ENCODE peak calls at places on chromosome 16, in nine cellular contexts. One of them, this sample, is unnamed.

GRCh38 chr16:28179354-28179753 is 32.4 kb downstream of the XPO6 start:
- DNase-seq in cardiac fibroblast: no peak
- DNase-seq in activated T-cell treated with anti-CD3 and anti-CD28 coated beads for 24 hours: no peak
- DNase-seq in anterior cingulate cortex: no peak
- DNase-seq in stimulated activated CD8-positive, alpha-beta memory T cell treated with anti-CD3 and anti-CD28 coated beads, Interleukin-4, amount 100 ng/mL, for 24 hours: no peak
- DNase-seq in lower leg skin: no peak
- DNase-seq in ACHN: peak; percentile 22
- DNase-seq in activated CD8-positive, alpha-beta memory T cell treated with anti-CD3 and anti-CD28 coated beads for 24 hours: no peak
- DNase-seq in heart left ventricle: no peak
- DNase-seq in this sample: no peak

GRCh38 chr16:30997887-30998711 is 12.3 kb downstream of the STX1B start:
- DNase-seq in anterior cingulate cortex: no peak
- DNase-seq in activated T-cell treated with anti-CD3 and anti-CD28 coated beads for 24 hours: no peak
- DNase-seq in stimulated activated CD8-positive, alpha-beta memory T cell treated with anti-CD3 and anti-CD28 coated beads, Interleukin-4, amount 100 ng/mL, for 24 hours: no peak
- DNase-seq in cardiac fibroblast: peak; percentile 84
- DNase-seq in heart left ventricle: no peak
- DNase-seq in ACHN: peak; percentile 93
- DNase-seq in activated CD8-positive, alpha-beta memory T cell treated with anti-CD3 and anti-CD28 coated beads for 24 hours: no peak
- DNase-seq in lower leg skin: no peak
- DNase-seq in this sample: no peak

GRCh38 chr16:78177927-78178326 is 78.5 kb downstream of the WWOX start:
- DNase-seq in anterior cingulate cortex: no peak
- DNase-seq in heart left ventricle: no peak
- DNase-seq in ACHN: no peak
- DNase-seq in lower leg skin: no peak
- DNase-seq in activated CD8-positive, alpha-beta memory T cell treated with anti-CD3 and anti-CD28 coated beads for 24 hours: no peak
- DNase-seq in activated T-cell treated with anti-CD3 and anti-CD28 coated beads for 24 hours: no peak
- DNase-seq in cardiac fibroblast: no peak
- DNase-seq in stimulated activated CD8-positive, alpha-beta memory T cell treated with anti-CD3 and anti-CD28 coated beads, Interleukin-4, amount 100 ng/mL, for 24 hours: no peak
- DNase-seq in this sample: no peak

GRCh38 chr16:27240948-27241531 is 27.5 kb downstream of the NSMCE1 start:
- DNase-seq in cardiac fibroblast: peak; percentile 89
- DNase-seq in lower leg skin: peak; percentile 84
- DNase-seq in stimulated activated CD8-positive, alpha-beta memory T cell treated with anti-CD3 and anti-CD28 coated beads, Interleukin-4, amount 100 ng/mL, for 24 hours: no peak
- DNase-seq in heart left ventricle: no peak
- DNase-seq in anterior cingulate cortex: no peak
- DNase-seq in activated T-cell treated with anti-CD3 and anti-CD28 coated beads for 24 hours: no peak
- DNase-seq in activated CD8-positive, alpha-beta memory T cell treated with anti-CD3 and anti-CD28 coated beads for 24 hours: peak; percentile 51
- DNase-seq in ACHN: peak; percentile 48
- DNase-seq in this sample: no peak

GRCh38 chr16:3056336-3057180 is 8.9 kb upstream of the IL32 start:
- DNase-seq in lower leg skin: no peak
- DNase-seq in stimulated activated CD8-positive, alpha-beta memory T cell treated with anti-CD3 and anti-CD28 coated beads, Interleukin-4, amount 100 ng/mL, for 24 hours: no peak
- DNase-seq in activated CD8-positive, alpha-beta memory T cell treated with anti-CD3 and anti-CD28 coated beads for 24 hours: no peak
- DNase-seq in ACHN: no peak
- DNase-seq in cardiac fibroblast: no peak
- DNase-seq in anterior cingulate cortex: no peak
- DNase-seq in heart left ventricle: no peak
- DNase-seq in activated T-cell treated with anti-CD3 and anti-CD28 coated beads for 24 hours: no peak
- DNase-seq in this sample: no peak

GRCh38 chr16:46607529-46607928 is 13.7 kb downstream of the SHCBP1 start:
- DNase-seq in lower leg skin: no peak
- DNase-seq in stimulated activated CD8-positive, alpha-beta memory T cell treated with anti-CD3 and anti-CD28 coated beads, Interleukin-4, amount 100 ng/mL, for 24 hours: no peak
- DNase-seq in cardiac fibroblast: peak; percentile 81
- DNase-seq in anterior cingulate cortex: no peak
- DNase-seq in ACHN: peak; percentile 76
- DNase-seq in activated T-cell treated with anti-CD3 and anti-CD28 coated beads for 24 hours: no peak
- DNase-seq in heart left ventricle: no peak
- DNase-seq in activated CD8-positive, alpha-beta memory T cell treated with anti-CD3 and anti-CD28 coated beads for 24 hours: no peak
- DNase-seq in this sample: no peak

GRCh38 chr16:81987706-81988105 is 23.6 kb downstream of the SDR42E1 start:
- DNase-seq in ACHN: no peak
- DNase-seq in heart left ventricle: no peak
- DNase-seq in activated CD8-positive, alpha-beta memory T cell treated with anti-CD3 and anti-CD28 coated beads for 24 hours: no peak
- DNase-seq in anterior cingulate cortex: no peak
- DNase-seq in cardiac fibroblast: no peak
- DNase-seq in lower leg skin: no peak
- DNase-seq in stimulated activated CD8-positive, alpha-beta memory T cell treated with anti-CD3 and anti-CD28 coated beads, Interleukin-4, amount 100 ng/mL, for 24 hours: no peak
- DNase-seq in activated T-cell treated with anti-CD3 and anti-CD28 coated beads for 24 hours: no peak
- DNase-seq in this sample: no peak

GRCh38 chr16:4957720-4958509 is at the start of gene SEC14L5:
- DNase-seq in cardiac fibroblast: peak; percentile 98
- DNase-seq in heart left ventricle: peak; percentile 94
- DNase-seq in activated CD8-positive, alpha-beta memory T cell treated with anti-CD3 and anti-CD28 coated beads for 24 hours: peak; percentile 94
- DNase-seq in lower leg skin: peak; percentile 99
- DNase-seq in stimulated activated CD8-positive, alpha-beta memory T cell treated with anti-CD3 and anti-CD28 coated beads, Interleukin-4, amount 100 ng/mL, for 24 hours: peak; percentile 76
- DNase-seq in ACHN: peak; percentile 99
- DNase-seq in activated T-cell treated with anti-CD3 and anti-CD28 coated beads for 24 hours: peak; percentile 84
- DNase-seq in anterior cingulate cortex: peak; percentile 93
- DNase-seq in this sample: peak; percentile 78

GRCh38 chr16:3652373-3653037 is 2.0 kb upstream of the DNASE1 start:
- DNase-seq in activated CD8-positive, alpha-beta memory T cell treated with anti-CD3 and anti-CD28 coated beads for 24 hours: no peak
- DNase-seq in activated T-cell treated with anti-CD3 and anti-CD28 coated beads for 24 hours: no peak
- DNase-seq in ACHN: no peak
- DNase-seq in heart left ventricle: peak; percentile 13
- DNase-seq in stimulated activated CD8-positive, alpha-beta memory T cell treated with anti-CD3 and anti-CD28 coated beads, Interleukin-4, amount 100 ng/mL, for 24 hours: no peak
- DNase-seq in anterior cingulate cortex: no peak
- DNase-seq in cardiac fibroblast: no peak
- DNase-seq in lower leg skin: peak; percentile 75
- DNase-seq in this sample: no peak

GRCh38 chr16:48636521-48636920 is 26.5 kb upstream of the N4BP1 start:
- DNase-seq in heart left ventricle: no peak
- DNase-seq in activated CD8-positive, alpha-beta memory T cell treated with anti-CD3 and anti-CD28 coated beads for 24 hours: no peak
- DNase-seq in cardiac fibroblast: no peak
- DNase-seq in anterior cingulate cortex: no peak
- DNase-seq in ACHN: no peak
- DNase-seq in lower leg skin: no peak
- DNase-seq in stimulated activated CD8-positive, alpha-beta memory T cell treated with anti-CD3 and anti-CD28 coated beads, Interleukin-4, amount 100 ng/mL, for 24 hours: no peak
- DNase-seq in activated T-cell treated with anti-CD3 and anti-CD28 coated beads for 24 hours: no peak
- DNase-seq in this sample: no peak

GRCh38 chr16:80656731-80657150 is 115.9 kb downstream of the DYNLRB2 start:
- DNase-seq in anterior cingulate cortex: no peak
- DNase-seq in activated T-cell treated with anti-CD3 and anti-CD28 coated beads for 24 hours: peak; percentile 11
- DNase-seq in cardiac fibroblast: no peak
- DNase-seq in heart left ventricle: no peak
- DNase-seq in ACHN: no peak
- DNase-seq in stimulated activated CD8-positive, alpha-beta memory T cell treated with anti-CD3 and anti-CD28 coated beads, Interleukin-4, amount 100 ng/mL, for 24 hours: no peak
- DNase-seq in lower leg skin: no peak
- DNase-seq in activated CD8-positive, alpha-beta memory T cell treated with anti-CD3 and anti-CD28 coated beads for 24 hours: peak; percentile 70
- DNase-seq in this sample: no peak

GRCh38 chr16:53457670-53458069 is 23.4 kb downstream of the RBL2 start:
- DNase-seq in lower leg skin: no peak
- DNase-seq in activated CD8-positive, alpha-beta memory T cell treated with anti-CD3 and anti-CD28 coated beads for 24 hours: peak; percentile 77
- DNase-seq in activated T-cell treated with anti-CD3 and anti-CD28 coated beads for 24 hours: peak; percentile 64
- DNase-seq in heart left ventricle: no peak
- DNase-seq in ACHN: peak; percentile 24
- DNase-seq in anterior cingulate cortex: no peak
- DNase-seq in stimulated activated CD8-positive, alpha-beta memory T cell treated with anti-CD3 and anti-CD28 coated beads, Interleukin-4, amount 100 ng/mL, for 24 hours: peak; percentile 25
- DNase-seq in cardiac fibroblast: no peak
- DNase-seq in this sample: peak; percentile 24

GRCh38 chr16:83011939-83012338 is 385.2 kb downstream of the CDH13 start:
- DNase-seq in activated CD8-positive, alpha-beta memory T cell treated with anti-CD3 and anti-CD28 coated beads for 24 hours: no peak
- DNase-seq in stimulated activated CD8-positive, alpha-beta memory T cell treated with anti-CD3 and anti-CD28 coated beads, Interleukin-4, amount 100 ng/mL, for 24 hours: no peak
- DNase-seq in anterior cingulate cortex: no peak
- DNase-seq in heart left ventricle: no peak
- DNase-seq in cardiac fibroblast: no peak
- DNase-seq in ACHN: no peak
- DNase-seq in activated T-cell treated with anti-CD3 and anti-CD28 coated beads for 24 hours: no peak
- DNase-seq in lower leg skin: no peak
- DNase-seq in this sample: no peak

GRCh38 chr16:71895679-71896385 is 501 bp downstream of the IST1 start:
- DNase-seq in anterior cingulate cortex: no peak
- DNase-seq in ACHN: peak; percentile 71
- DNase-seq in cardiac fibroblast: peak; percentile 58
- DNase-seq in heart left ventricle: peak; percentile 42
- DNase-seq in lower leg skin: peak; percentile 92
- DNase-seq in stimulated activated CD8-positive, alpha-beta memory T cell treated with anti-CD3 and anti-CD28 coated beads, Interleukin-4, amount 100 ng/mL, for 24 hours: peak; percentile 15
- DNase-seq in activated CD8-positive, alpha-beta memory T cell treated with anti-CD3 and anti-CD28 coated beads for 24 hours: no peak
- DNase-seq in activated T-cell treated with anti-CD3 and anti-CD28 coated beads for 24 hours: peak; percentile 19
- DNase-seq in this sample: no peak

GRCh38 chr16:81758376-81758775 is 20.7 kb upstream of the PLCG2 start:
- DNase-seq in cardiac fibroblast: peak; percentile 54
- DNase-seq in lower leg skin: no peak
- DNase-seq in activated CD8-positive, alpha-beta memory T cell treated with anti-CD3 and anti-CD28 coated beads for 24 hours: no peak
- DNase-seq in heart left ventricle: no peak
- DNase-seq in ACHN: no peak
- DNase-seq in activated T-cell treated with anti-CD3 and anti-CD28 coated beads for 24 hours: no peak
- DNase-seq in stimulated activated CD8-positive, alpha-beta memory T cell treated with anti-CD3 and anti-CD28 coated beads, Interleukin-4, amount 100 ng/mL, for 24 hours: no peak
- DNase-seq in anterior cingulate cortex: no peak
- DNase-seq in this sample: no peak

GRCh38 chr16:25109643-25110042 is 1.9 kb upstream of the LCMT1 start:
- DNase-seq in cardiac fibroblast: peak; percentile 98
- DNase-seq in lower leg skin: no peak
- DNase-seq in ACHN: peak; percentile 98
- DNase-seq in anterior cingulate cortex: no peak
- DNase-seq in stimulated activated CD8-positive, alpha-beta memory T cell treated with anti-CD3 and anti-CD28 coated beads, Interleukin-4, amount 100 ng/mL, for 24 hours: no peak
- DNase-seq in activated CD8-positive, alpha-beta memory T cell treated with anti-CD3 and anti-CD28 coated beads for 24 hours: no peak
- DNase-seq in activated T-cell treated with anti-CD3 and anti-CD28 coated beads for 24 hours: no peak
- DNase-seq in heart left ventricle: peak; percentile 48
- DNase-seq in this sample: no peak

GRCh38 chr16:56558024-56558747 is 6.7 kb upstream of the MT4 start:
- DNase-seq in activated CD8-positive, alpha-beta memory T cell treated with anti-CD3 and anti-CD28 coated beads for 24 hours: no peak
- DNase-seq in stimulated activated CD8-positive, alpha-beta memory T cell treated with anti-CD3 and anti-CD28 coated beads, Interleukin-4, amount 100 ng/mL, for 24 hours: no peak
- DNase-seq in activated T-cell treated with anti-CD3 and anti-CD28 coated beads for 24 hours: no peak
- DNase-seq in heart left ventricle: no peak
- DNase-seq in ACHN: peak; percentile 78
- DNase-seq in cardiac fibroblast: peak; percentile 75
- DNase-seq in anterior cingulate cortex: peak; percentile 65
- DNase-seq in lower leg skin: no peak
- DNase-seq in this sample: no peak

GRCh38 chr16:17357302-17358062 is 113.3 kb downstream of the XYLT1 start:
- DNase-seq in heart left ventricle: no peak
- DNase-seq in ACHN: no peak
- DNase-seq in lower leg skin: no peak
- DNase-seq in anterior cingulate cortex: no peak
- DNase-seq in cardiac fibroblast: no peak
- DNase-seq in activated CD8-positive, alpha-beta memory T cell treated with anti-CD3 and anti-CD28 coated beads for 24 hours: no peak
- DNase-seq in stimulated activated CD8-positive, alpha-beta memory T cell treated with anti-CD3 and anti-CD28 coated beads, Interleukin-4, amount 100 ng/mL, for 24 hours: no peak
- DNase-seq in activated T-cell treated with anti-CD3 and anti-CD28 coated beads for 24 hours: no peak
- DNase-seq in this sample: no peak

GRCh38 chr16:1614226-1615102 is 2.3 kb downstream of the CRAMP1 start:
- DNase-seq in cardiac fibroblast: peak; percentile 44
- DNase-seq in ACHN: peak; percentile 53
- DNase-seq in activated CD8-positive, alpha-beta memory T cell treated with anti-CD3 and anti-CD28 coated beads for 24 hours: peak; percentile 60
- DNase-seq in heart left ventricle: peak; percentile 37
- DNase-seq in stimulated activated CD8-positive, alpha-beta memory T cell treated with anti-CD3 and anti-CD28 coated beads, Interleukin-4, amount 100 ng/mL, for 24 hours: no peak
- DNase-seq in anterior cingulate cortex: no peak
- DNase-seq in activated T-cell treated with anti-CD3 and anti-CD28 coated beads for 24 hours: no peak
- DNase-seq in lower leg skin: no peak
- DNase-seq in this sample: peak; percentile 5

GRCh38 chr16:4200000-4200780 is 41.7 kb downstream of the SRL start:
- DNase-seq in activated CD8-positive, alpha-beta memory T cell treated with anti-CD3 and anti-CD28 coated beads for 24 hours: no peak
- DNase-seq in stimulated activated CD8-positive, alpha-beta memory T cell treated with anti-CD3 and anti-CD28 coated beads, Interleukin-4, amount 100 ng/mL, for 24 hours: no peak
- DNase-seq in anterior cingulate cortex: peak; percentile 40
- DNase-seq in heart left ventricle: peak; percentile 66
- DNase-seq in lower leg skin: peak; percentile 89
- DNase-seq in cardiac fibroblast: peak; percentile 77
- DNase-seq in activated T-cell treated with anti-CD3 and anti-CD28 coated beads for 24 hours: no peak
- DNase-seq in ACHN: peak; percentile 79
- DNase-seq in this sample: no peak

GRCh38 chr16:35207059-35207999 is 1747.9 kb downstream of the TP53TG3F start:
- DNase-seq in activated CD8-positive, alpha-beta memory T cell treated with anti-CD3 and anti-CD28 coated beads for 24 hours: no peak
- DNase-seq in stimulated activated CD8-positive, alpha-beta memory T cell treated with anti-CD3 and anti-CD28 coated beads, Interleukin-4, amount 100 ng/mL, for 24 hours: no peak
- DNase-seq in ACHN: no peak
- DNase-seq in activated T-cell treated with anti-CD3 and anti-CD28 coated beads for 24 hours: no peak
- DNase-seq in heart left ventricle: no peak
- DNase-seq in cardiac fibroblast: no peak
- DNase-seq in anterior cingulate cortex: no peak
- DNase-seq in lower leg skin: peak; percentile 84
- DNase-seq in this sample: no peak

GRCh38 chr16:88710556-88710955 is 4.3 kb downstream of the CTU2 start:
- DNase-seq in lower leg skin: no peak
- DNase-seq in heart left ventricle: no peak
- DNase-seq in stimulated activated CD8-positive, alpha-beta memory T cell treated with anti-CD3 and anti-CD28 coated beads, Interleukin-4, amount 100 ng/mL, for 24 hours: no peak
- DNase-seq in activated CD8-positive, alpha-beta memory T cell treated with anti-CD3 and anti-CD28 coated beads for 24 hours: no peak
- DNase-seq in anterior cingulate cortex: no peak
- DNase-seq in ACHN: no peak
- DNase-seq in cardiac fibroblast: no peak
- DNase-seq in activated T-cell treated with anti-CD3 and anti-CD28 coated beads for 24 hours: no peak
- DNase-seq in this sample: no peak

GRCh38 chr16:70520612-70521297 is 2.6 kb downstream of the COG4 start:
- DNase-seq in activated T-cell treated with anti-CD3 and anti-CD28 coated beads for 24 hours: no peak
- DNase-seq in ACHN: peak; percentile 25
- DNase-seq in lower leg skin: no peak
- DNase-seq in stimulated activated CD8-positive, alpha-beta memory T cell treated with anti-CD3 and anti-CD28 coated beads, Interleukin-4, amount 100 ng/mL, for 24 hours: no peak
- DNase-seq in heart left ventricle: no peak
- DNase-seq in anterior cingulate cortex: no peak
- DNase-seq in activated CD8-positive, alpha-beta memory T cell treated with anti-CD3 and anti-CD28 coated beads for 24 hours: no peak
- DNase-seq in cardiac fibroblast: peak; percentile 77
- DNase-seq in this sample: no peak

GRCh38 chr16:79618712-79619050 is 18.1 kb upstream of the MAF start:
- DNase-seq in activated T-cell treated with anti-CD3 and anti-CD28 coated beads for 24 hours: peak; percentile 29
- DNase-seq in lower leg skin: no peak
- DNase-seq in heart left ventricle: no peak
- DNase-seq in ACHN: no peak
- DNase-seq in stimulated activated CD8-positive, alpha-beta memory T cell treated with anti-CD3 and anti-CD28 coated beads, Interleukin-4, amount 100 ng/mL, for 24 hours: no peak
- DNase-seq in activated CD8-positive, alpha-beta memory T cell treated with anti-CD3 and anti-CD28 coated beads for 24 hours: peak; percentile 75
- DNase-seq in cardiac fibroblast: no peak
- DNase-seq in anterior cingulate cortex: no peak
- DNase-seq in this sample: no peak

GRCh38 chr16:20901441-20902112 is 1.0 kb downstream of the LYRM1 start:
- DNase-seq in ACHN: peak; percentile 65
- DNase-seq in lower leg skin: peak; percentile 91
- DNase-seq in anterior cingulate cortex: peak; percentile 43
- DNase-seq in cardiac fibroblast: peak; percentile 69
- DNase-seq in stimulated activated CD8-positive, alpha-beta memory T cell treated with anti-CD3 and anti-CD28 coated beads, Interleukin-4, amount 100 ng/mL, for 24 hours: peak; percentile 1
- DNase-seq in activated T-cell treated with anti-CD3 and anti-CD28 coated beads for 24 hours: no peak
- DNase-seq in activated CD8-positive, alpha-beta memory T cell treated with anti-CD3 and anti-CD28 coated beads for 24 hours: peak; percentile 68
- DNase-seq in heart left ventricle: peak; percentile 52
- DNase-seq in this sample: peak; percentile 52

GRCh38 chr16:85940214-85940613 is 41.3 kb downstream of the IRF8 start:
- DNase-seq in stimulated activated CD8-positive, alpha-beta memory T cell treated with anti-CD3 and anti-CD28 coated beads, Interleukin-4, amount 100 ng/mL, for 24 hours: no peak
- DNase-seq in activated CD8-positive, alpha-beta memory T cell treated with anti-CD3 and anti-CD28 coated beads for 24 hours: no peak
- DNase-seq in anterior cingulate cortex: no peak
- DNase-seq in lower leg skin: no peak
- DNase-seq in cardiac fibroblast: no peak
- DNase-seq in ACHN: peak; percentile 19
- DNase-seq in heart left ventricle: no peak
- DNase-seq in activated T-cell treated with anti-CD3 and anti-CD28 coated beads for 24 hours: no peak
- DNase-seq in this sample: no peak

GRCh38 chr16:51097729-51098128 is 53.3 kb downstream of the SALL1 start:
- DNase-seq in stimulated activated CD8-positive, alpha-beta memory T cell treated with anti-CD3 and anti-CD28 coated beads, Interleukin-4, amount 100 ng/mL, for 24 hours: no peak
- DNase-seq in anterior cingulate cortex: no peak
- DNase-seq in activated T-cell treated with anti-CD3 and anti-CD28 coated beads for 24 hours: no peak
- DNase-seq in activated CD8-positive, alpha-beta memory T cell treated with anti-CD3 and anti-CD28 coated beads for 24 hours: no peak
- DNase-seq in lower leg skin: no peak
- DNase-seq in heart left ventricle: no peak
- DNase-seq in ACHN: no peak
- DNase-seq in cardiac fibroblast: no peak
- DNase-seq in this sample: no peak

GRCh38 chr16:64893386-64893785 is 228.5 kb downstream of the CDH11 start:
- DNase-seq in anterior cingulate cortex: no peak
- DNase-seq in stimulated activated CD8-positive, alpha-beta memory T cell treated with anti-CD3 and anti-CD28 coated beads, Interleukin-4, amount 100 ng/mL, for 24 hours: no peak
- DNase-seq in ACHN: no peak
- DNase-seq in activated CD8-positive, alpha-beta memory T cell treated with anti-CD3 and anti-CD28 coated beads for 24 hours: no peak
- DNase-seq in heart left ventricle: no peak
- DNase-seq in lower leg skin: no peak
- DNase-seq in cardiac fibroblast: peak; percentile 45
- DNase-seq in activated T-cell treated with anti-CD3 and anti-CD28 coated beads for 24 hours: no peak
- DNase-seq in this sample: no peak

GRCh38 chr16:86984975-86985655 is 332.1 kb downstream of the C16orf95 start:
- DNase-seq in activated T-cell treated with anti-CD3 and anti-CD28 coated beads for 24 hours: no peak
- DNase-seq in activated CD8-positive, alpha-beta memory T cell treated with anti-CD3 and anti-CD28 coated beads for 24 hours: no peak
- DNase-seq in lower leg skin: no peak
- DNase-seq in ACHN: no peak
- DNase-seq in heart left ventricle: peak; percentile 70
- DNase-seq in cardiac fibroblast: no peak
- DNase-seq in anterior cingulate cortex: no peak
- DNase-seq in stimulated activated CD8-positive, alpha-beta memory T cell treated with anti-CD3 and anti-CD28 coated beads, Interleukin-4, amount 100 ng/mL, for 24 hours: no peak
- DNase-seq in this sample: no peak

This sample was measured in stimulated activated naive B cell treated with anti-CD40 and anti-IgM and Interleukin-4, amounts not matched to agents 10 μg/mL and 1 μg/mL and 100 μg/mL, for 72 hours.